ENCODE peak calls at places on chromosomes 4 and X, in ten cellular contexts. D is NCI-H345; M is kidney epithelial cell; C is HS-5; Z is H7; H is AG04450; A is stimulated activated CD8-positive, alpha-beta memory T cell treated with anti-CD3 and anti-CD28 coated beads, Interleukin-15, amount 100 ng/mL, for 4 hours; K is non-pigmented ciliary epithelial cell; F is pons; J is NCI-H774. N is an unnamed sample.
A peak's percentile ranks its signal among the peaks of the same experiment; 100 is the strongest.

GRCh38 chrX:119391279-119391678 is 7.9 kb upstream of the SLC25A43 start:
- DNase-seq in Z (peak; percentile 63), J (peak; percentile 12), M (no peak), F (no peak), H (no peak), K (no peak), A (no peak), C (no peak), D (no peak), N (no peak)

GRCh38 chr4:152540941-152541340 is 5.0 kb upstream of the FBXW7 start:
- DNase-seq in D (no peak), Z (peak; percentile 23), K (no peak), F (no peak), J (no peak), H (no peak), M (no peak), A (no peak), C (no peak), N (no peak)

GRCh38 chr4:52052475-52052780 is 1.3 kb downstream of the SPATA18 start:
- DNase-seq in C (no peak), A (no peak), M (no peak), F (peak; percentile 21), K (no peak), D (no peak), H (no peak), J (no peak), Z (peak; percentile 29), N (no peak)

GRCh38 chr4:101597204-101597603 is 193.3 kb upstream of the BANK1 start:
- DNase-seq in M (no peak), K (no peak), H (no peak), A (no peak), Z (peak; percentile 4), C (no peak), D (no peak), F (no peak), J (no peak), N (no peak)

GRCh38 chr4:164700471-164700870 is 53.5 kb upstream of the SMIM31 start:
- DNase-seq in D (no peak), F (peak; percentile 57), Z (peak; percentile 57), H (no peak), J (no peak), K (no peak), A (no peak), C (no peak), M (no peak), N (no peak)

GRCh38 chr4:14787894-14788293 is 214.4 kb upstream of the CPEB2 start:
- DNase-seq in K (no peak), J (no peak), A (no peak), D (no peak), M (no peak), C (no peak), F (no peak), H (no peak), Z (peak; percentile 1), N (no peak)

GRCh38 chrX:74925210-74926088 is at the start of gene NEXMIF:
- DNase-seq in F (peak; percentile 5), J (no peak), M (no peak), C (peak; percentile 0), D (peak; percentile 44), A (no peak), H (no peak), Z (peak; percentile 38), K (no peak), N (no peak)

GRCh38 chr4:3122081-3122563 is 47.6 kb downstream of the HTT start:
- DNase-seq in C (no peak), K (no peak), M (no peak), J (no peak), A (no peak), Z (no peak), D (no peak), H (no peak), F (no peak), N (no peak)

GRCh38 chrX:8647176-8647575 is 84.8 kb downstream of the ANOS1 start:
- DNase-seq in M (no peak), J (no peak), Z (no peak), D (no peak), H (no peak), K (no peak), F (no peak), A (no peak), C (no peak), N (no peak)

GRCh38 chrX:48573690-48574269 is 504 bp upstream of the RBM3 start:
- DNase-seq in D (peak; percentile 84), C (no peak), H (no peak), J (no peak), F (no peak), A (no peak), Z (no peak), M (no peak), K (no peak), N (no peak)

GRCh38 chr4:95539056-95539455 is 9.7 kb downstream of the UNC5C start:
- DNase-seq in Z (no peak), K (no peak), A (no peak), H (no peak), F (peak; percentile 74), M (no peak), J (no peak), D (no peak), C (no peak), N (no peak)

GRCh38 chrX:139290310-139290709 is 240.2 kb upstream of the F9 start:
- DNase-seq in K (peak; percentile 1), Z (no peak), M (peak; percentile 9), A (no peak), D (no peak), J (no peak), H (no peak), F (no peak), C (no peak), N (no peak)

GRCh38 chr4:152850377-152850776 is 70.6 kb downstream of the ARFIP1 start:
- DNase-seq in A (no peak), H (no peak), J (no peak), C (peak; percentile 15), K (peak; percentile 18), D (no peak), F (peak; percentile 47), Z (peak; percentile 34), M (peak; percentile 65), N (peak; percentile 56)

GRCh38 chr4:186161138-186161537 is 30.2 kb upstream of the CYP4V2 start:
- DNase-seq in J (no peak), A (no peak), K (no peak), Z (peak; percentile 58), F (no peak), M (no peak), H (no peak), C (no peak), D (peak; percentile 53), N (no peak)